ENCODE peak calls at places on chromosome X, in four cellular contexts. One of them, this sample, is unnamed.

GRCh38 chrX:153578200-153578835 is 20.6 kb downstream of the CCNQ start:
- DNase-seq in HepG2: no peak
- DNase-seq in K562: no peak
- DNase-seq in A549: no peak
- DNase-seq in this sample: peak

GRCh38 chrX:143121471-143121870 is 95.7 kb downstream of the SPANXN4 start:
- DNase-seq in A549: no peak
- DNase-seq in K562: no peak
- DNase-seq in HepG2: no peak
- DNase-seq in this sample: no peak

GRCh38 chrX:106939566-106939965 is 19.4 kb downstream of the CLDN2 start:
- DNase-seq in K562: no peak
- DNase-seq in HepG2: no peak
- DNase-seq in A549: no peak
- DNase-seq in this sample: no peak

GRCh38 chrX:2841511-2841910 is 12.8 kb downstream of the GYG2 start:
- DNase-seq in HepG2: no peak
- DNase-seq in A549: no peak
- DNase-seq in K562: no peak
- DNase-seq in this sample: no peak

GRCh38 chrX:105116541-105116940 is 104.0 kb downstream of the TEX13A start:
- DNase-seq in HepG2: no peak
- DNase-seq in K562: no peak
- DNase-seq in A549: no peak
- DNase-seq in this sample: no peak

GRCh38 chrX:51852096-51852495 is 41.3 kb upstream of the MAGED1 start:
- DNase-seq in K562: no peak
- DNase-seq in A549: no peak
- DNase-seq in HepG2: no peak
- DNase-seq in this sample: no peak

GRCh38 chrX:111372065-111372464 is 39.9 kb downstream of the DCX start:
- DNase-seq in A549: no peak
- DNase-seq in HepG2: no peak
- DNase-seq in K562: no peak
- DNase-seq in this sample: no peak

GRCh38 chrX:150926304-150926703 is 27.8 kb upstream of the CD99L2 start:
- DNase-seq in HepG2: no peak
- DNase-seq in A549: no peak
- DNase-seq in K562: no peak
- DNase-seq in this sample: no peak

GRCh38 chrX:143633530-143634372 is 2.1 kb downstream of the SLITRK4 start:
- DNase-seq in K562: no peak
- DNase-seq in A549: no peak
- DNase-seq in HepG2: no peak
- DNase-seq in this sample: no peak

GRCh38 chrX:3520987-3521875 is 174.8 kb upstream of the MXRA5 start:
- DNase-seq in A549: no peak
- DNase-seq in K562: no peak
- DNase-seq in HepG2: no peak
- DNase-seq in this sample: no peak

GRCh38 chrX:131762802-131763234 is 218.9 kb downstream of the OR13H1 start:
- DNase-seq in K562: peak
- DNase-seq in HepG2: no peak
- DNase-seq in A549: peak
- DNase-seq in this sample: no peak

GRCh38 chrX:17226736-17227135 is 148.3 kb upstream of the NHS start:
- DNase-seq in HepG2: no peak
- DNase-seq in K562: no peak
- DNase-seq in A549: no peak
- DNase-seq in this sample: peak

GRCh38 chrX:17788439-17788838 is 51.1 kb downstream of the SCML1 start:
- DNase-seq in HepG2: peak
- DNase-seq in K562: peak
- DNase-seq in A549: peak
- DNase-seq in this sample: peak

GRCh38 chrX:153816821-153817220 is 13.5 kb downstream of the PDZD4 start:
- DNase-seq in A549: no peak
- DNase-seq in HepG2: no peak
- DNase-seq in K562: peak
- DNase-seq in this sample: no peak

GRCh38 chrX:67917412-67918010 is 373.7 kb downstream of the AR start:
- DNase-seq in A549: no peak
- DNase-seq in HepG2: no peak
- DNase-seq in K562: no peak
- DNase-seq in this sample: no peak

GRCh38 chrX:30580641-30581040 is 3.1 kb upstream of the TASL start:
- DNase-seq in A549: no peak
- DNase-seq in HepG2: no peak
- DNase-seq in K562: no peak
- DNase-seq in this sample: no peak

GRCh38 chrX:149682956-149683947 is 28.6 kb upstream of the MAGEA11 start:
- DNase-seq in K562: no peak
- DNase-seq in HepG2: no peak
- DNase-seq in A549: no peak
- DNase-seq in this sample: no peak

GRCh38 chrX:78314561-78314960 is 12.8 kb downstream of the CYSLTR1 start:
- DNase-seq in A549: no peak
- DNase-seq in HepG2: no peak
- DNase-seq in K562: no peak
- DNase-seq in this sample: no peak

GRCh38 chrX:69552512-69552911 is 48.4 kb downstream of the NALF2 start:
- DNase-seq in K562: no peak
- DNase-seq in HepG2: no peak
- DNase-seq in A549: no peak
- DNase-seq in this sample: no peak
- TF ChIP-seq HMGXB4 in K562: no peak
- TF ChIP-seq HMGXB4 in HepG2: no peak
- TF ChIP-seq HMGXB4 in A549: no peak
- TF ChIP-seq HMGXB4 in this sample: no peak

GRCh38 chrX:23699636-23700194 is 32.4 kb downstream of the PRDX4 start:
- DNase-seq in A549: no peak
- DNase-seq in K562: peak
- DNase-seq in HepG2: no peak
- DNase-seq in this sample: peak
- TF ChIP-seq HMGXB4 in A549: no peak
- TF ChIP-seq HMGXB4 in K562: no peak
- TF ChIP-seq HMGXB4 in HepG2: no peak
- TF ChIP-seq HMGXB4 in this sample: no peak

GRCh38 chrX:39196192-39197102 is 395.2 kb downstream of the MID1IP1 start:
- DNase-seq in HepG2: no peak
- DNase-seq in A549: no peak
- DNase-seq in K562: peak
- DNase-seq in this sample: no peak
- TF ChIP-seq HMGXB4 in HepG2: no peak
- TF ChIP-seq HMGXB4 in A549: no peak
- TF ChIP-seq HMGXB4 in K562: no peak
- TF ChIP-seq HMGXB4 in this sample: no peak

GRCh38 chrX:22090181-22090580 is 58.1 kb downstream of the PHEX start:
- DNase-seq in A549: no peak
- DNase-seq in K562: no peak
- DNase-seq in HepG2: no peak
- DNase-seq in this sample: no peak

GRCh38 chrX:22093550-22093949 is 61.4 kb downstream of the PHEX start:
- DNase-seq in HepG2: no peak
- DNase-seq in K562: no peak
- DNase-seq in A549: no peak
- DNase-seq in this sample: no peak

GRCh38 chrX:22097295-22097694 is 65.2 kb downstream of the PHEX start:
- DNase-seq in HepG2: no peak
- DNase-seq in A549: no peak
- DNase-seq in K562: no peak
- DNase-seq in this sample: no peak

GRCh38 chrX:22095306-22095705 is 63.2 kb downstream of the PHEX start:
- DNase-seq in A549: no peak
- DNase-seq in K562: no peak
- DNase-seq in HepG2: no peak
- DNase-seq in this sample: no peak
- TF ChIP-seq HMGXB4 in A549: no peak
- TF ChIP-seq HMGXB4 in K562: no peak
- TF ChIP-seq HMGXB4 in HepG2: no peak
- TF ChIP-seq HMGXB4 in this sample: no peak

GRCh38 chrX:11100281-11101035 is 10.7 kb upstream of the HCCS start:
- DNase-seq in A549: peak
- DNase-seq in HepG2: peak
- DNase-seq in K562: peak
- DNase-seq in this sample: peak
- TF ChIP-seq HMGXB4 in A549: no peak
- TF ChIP-seq HMGXB4 in HepG2: no peak
- TF ChIP-seq HMGXB4 in K562: no peak
- TF ChIP-seq HMGXB4 in this sample: no peak

GRCh38 chrX:32045149-32045548 is 973.3 kb upstream of the FTHL17 start:
- DNase-seq in K562: no peak
- DNase-seq in A549: no peak
- DNase-seq in HepG2: no peak
- DNase-seq in this sample: no peak
- TF ChIP-seq HMGXB4 in K562: no peak
- TF ChIP-seq HMGXB4 in A549: no peak
- TF ChIP-seq HMGXB4 in HepG2: no peak
- TF ChIP-seq HMGXB4 in this sample: no peak

GRCh38 chrX:155871934-155872333 is 9.2 kb upstream of the VAMP7 start:
- DNase-seq in A549: no peak
- DNase-seq in HepG2: no peak
- DNase-seq in K562: no peak
- DNase-seq in this sample: no peak

GRCh38 chrX:155873203-155873602 is 7.9 kb upstream of the VAMP7 start:
- DNase-seq in K562: no peak
- DNase-seq in A549: no peak
- DNase-seq in HepG2: no peak
- DNase-seq in this sample: no peak

GRCh38 chrX:155877288-155877687 is 3.9 kb upstream of the VAMP7 start:
- DNase-seq in A549: no peak
- DNase-seq in K562: no peak
- DNase-seq in HepG2: no peak
- DNase-seq in this sample: no peak

GRCh38 chrX:155876704-155877103 is 4.4 kb upstream of the VAMP7 start:
- DNase-seq in A549: no peak
- DNase-seq in HepG2: no peak
- DNase-seq in K562: no peak
- DNase-seq in this sample: no peak

GRCh38 chrX:155874571-155875244 is 6.4 kb upstream of the VAMP7 start:
- DNase-seq in K562: no peak
- DNase-seq in A549: no peak
- DNase-seq in HepG2: no peak
- DNase-seq in this sample: no peak
- TF ChIP-seq HMGXB4 in K562: no peak
- TF ChIP-seq HMGXB4 in A549: no peak
- TF ChIP-seq HMGXB4 in HepG2: no peak
- TF ChIP-seq HMGXB4 in this sample: no peak

This sample was measured in WTC11.